ENCODE peak calls at places on chromosomes 1 and 21, in four cellular contexts. I is keratinocyte, Y is heart left ventricle, W is MM.1S. V is an unnamed sample.

GRCh38 chr1:86753700-86754099 is 49.3 kb downstream of the SH3GLB1 start:
- DNase-seq in W (peak; percentile 88), Y (no peak), I (no peak), V (no peak)

GRCh38 chr1:10556430-10557005 is 81.8 kb downstream of the PEX14 start:
- DNase-seq in I (no peak), Y (peak; percentile 39), W (no peak), V (no peak)

GRCh38 chr1:228007801-228008341 is 1.1 kb downstream of the WNT3A start:
- DNase-seq in W (no peak), I (no peak), Y (no peak), V (no peak)

GRCh38 chr1:36908096-36908495 is 126.2 kb downstream of the GRIK3 start:
- DNase-seq in W (no peak), I (no peak), Y (no peak), V (no peak)

GRCh38 chr21:39004776-39005605 is 178.3 kb downstream of the PSMG1 start:
- DNase-seq in W (no peak), Y (peak; percentile 73), I (no peak), V (peak; percentile 81)

GRCh38 chr1:9050803-9051202 is 18.6 kb downstream of the SLC2A5 start:
- DNase-seq in W (no peak), Y (no peak), I (no peak), V (no peak)

GRCh38 chr1:70093250-70093975 is 112.0 kb downstream of the LRRC40 start:
- DNase-seq in W (no peak), Y (no peak), I (no peak), V (no peak)

GRCh38 chr1:214422137-214422671 is 129.2 kb downstream of the PTPN14 start:
- DNase-seq in W (no peak), I (no peak), Y (no peak), V (no peak)

GRCh38 chr1:10728595-10729410 is 67.6 kb downstream of the CASZ1 start:
- DNase-seq in I (no peak), Y (no peak), W (no peak), V (no peak)

GRCh38 chr1:26471201-26471497 is 1.1 kb upstream of the HMGN2 start:
- DNase-seq in Y (no peak), W (no peak), I (no peak), V (no peak)

GRCh38 chr21:35563885-35564451 is 496.4 kb downstream of the SETD4 start:
- DNase-seq in W (no peak), Y (peak; percentile 83), I (no peak), V (no peak)

GRCh38 chr1:226686440-226687436 is 52.3 kb downstream of the ITPKB start:
- DNase-seq in I (no peak), Y (no peak), W (no peak), V (no peak)

GRCh38 chr1:49293016-49293415 is 516.3 kb upstream of the BEND5 start:
- DNase-seq in Y (no peak), W (no peak), I (no peak), V (no peak)

GRCh38 chr1:161728376-161729226 is 7.3 kb downstream of the FCRLB start:
- DNase-seq in Y (no peak), W (no peak), I (no peak), V (no peak)

GRCh38 chr1:92425617-92426016 is 61.1 kb downstream of the GFI1 start:
- DNase-seq in I (no peak), W (no peak), Y (no peak), V (no peak)

GRCh38 chr1:175314300-175314699 is 121.7 kb upstream of the KIAA0040 start:
- DNase-seq in Y (peak; percentile 30), I (no peak), W (no peak), V (no peak)

GRCh38 chr1:41493117-41493536 is 8.6 kb upstream of the EDN2 start:
- DNase-seq in Y (no peak), I (peak; percentile 94), W (no peak), V (no peak)

GRCh38 chr1:44029911-44030605 is 1.2 kb downstream of the SLC6A9 start:
- DNase-seq in W (peak; percentile 95), Y (peak; percentile 92), I (no peak), V (peak; percentile 95)

GRCh38 chr1:216686860-216687545 is 36.2 kb downstream of the ESRRG start:
- DNase-seq in I (no peak), W (no peak), Y (peak; percentile 36), V (no peak)

GRCh38 chr1:163535401-163535800 is 213.6 kb downstream of the NUF2 start:
- DNase-seq in I (no peak), W (no peak), Y (no peak), V (no peak)

GRCh38 chr1:67430358-67431155 is at the start of gene SERBP1:
- DNase-seq in I (peak; percentile 87), Y (peak; percentile 98), W (peak; percentile 99), V (peak; percentile 98)
- TF ChIP-seq CTCF in I (no peak), Y (no peak), W (no peak), V (no peak)

GRCh38 chr1:39842030-39842678 is 41.1 kb downstream of the TRIT1 start:
- DNase-seq in I (no peak), Y (no peak), W (no peak), V (no peak)
- H3K36me3 ChIP-seq in I (peaks cover 30% of the 10 kb centered on the region), Y (peaks cover 80% of the 10 kb centered on the region), W (peaks cover 3% of the 10 kb centered on the region), V (peaks cover 22% of the 10 kb centered on the region)

GRCh38 chr1:192316692-192317091 is at the start of gene RGS21:
- DNase-seq in Y (no peak), I (no peak), W (no peak), V (no peak)

DNA sequence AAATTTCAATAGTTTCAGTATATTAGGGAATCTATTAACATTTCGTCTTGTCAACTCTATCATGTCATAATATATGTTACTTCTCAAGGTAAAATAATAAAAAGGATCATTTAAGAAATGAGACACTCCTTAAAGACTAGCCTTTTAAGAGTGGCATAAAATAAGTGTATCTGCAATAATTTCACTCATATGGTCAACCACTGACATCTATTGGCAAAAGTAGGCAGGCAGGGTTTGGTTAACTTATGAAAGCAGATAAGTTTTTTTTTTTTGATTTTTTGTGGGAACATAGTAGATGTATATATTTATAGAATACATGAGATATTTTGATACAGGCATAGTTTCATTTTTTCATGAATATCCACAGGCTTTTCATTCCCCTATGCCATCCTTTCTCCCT is 5.5 kb upstream of the RGS21 start:
- DNase-seq in I (no peak), W (peak; percentile 60), Y (no peak), V (no peak)
- TF ChIP-seq CTCF in I (no peak), W (peak; percentile 83), Y (peak; percentile 19), V (no peak)

DNA sequence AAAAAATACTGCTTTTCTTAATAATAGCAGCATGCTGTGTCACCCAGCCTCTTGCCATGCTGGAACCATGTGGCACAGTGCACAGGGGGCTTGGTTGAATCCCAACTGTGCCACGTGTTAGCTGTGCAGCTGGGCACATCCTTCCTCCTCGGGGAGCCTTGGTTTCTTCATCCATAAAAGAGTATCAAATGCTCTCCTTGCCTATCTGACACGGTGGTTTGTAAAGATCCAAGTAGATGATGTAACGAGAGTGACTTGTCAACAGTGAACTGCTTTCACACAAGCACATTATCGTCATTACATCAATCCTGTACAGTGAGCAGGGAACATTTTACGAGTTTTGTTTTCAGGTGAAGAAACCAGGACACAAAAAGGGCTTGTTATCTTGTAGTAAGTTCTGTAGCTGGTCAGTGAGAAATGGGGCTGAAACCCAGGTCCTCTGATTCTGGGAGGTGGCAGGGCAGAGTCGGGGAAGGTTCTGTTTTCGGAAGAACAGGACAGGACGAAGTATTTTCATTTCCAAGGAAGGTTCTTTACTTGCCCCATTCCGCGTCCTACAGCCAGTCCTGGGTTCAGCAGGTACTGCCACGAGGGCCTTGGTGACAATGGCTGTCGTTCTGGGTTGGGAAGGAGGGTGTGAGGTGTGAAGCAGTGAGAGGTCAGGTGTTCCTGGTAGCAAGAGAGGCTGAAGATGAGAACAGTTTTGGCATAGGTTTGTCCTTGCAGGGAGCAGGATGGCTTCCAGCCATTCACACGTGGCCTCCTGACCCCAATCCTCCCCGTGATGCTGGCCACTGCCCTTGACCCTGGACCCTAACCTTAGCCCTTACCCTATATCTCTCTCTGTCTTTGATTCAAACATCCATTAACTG is 24.6 kb downstream of the VASH2 start:
- DNase-seq in W (no peak), I (no peak), Y (no peak), V (no peak)
- H3K36me3 ChIP-seq in W (no peaks in the 10 kb centered on the region), I (no peaks in the 10 kb centered on the region), Y (no peaks in the 10 kb centered on the region), V (no peaks in the 10 kb centered on the region)

DNA sequence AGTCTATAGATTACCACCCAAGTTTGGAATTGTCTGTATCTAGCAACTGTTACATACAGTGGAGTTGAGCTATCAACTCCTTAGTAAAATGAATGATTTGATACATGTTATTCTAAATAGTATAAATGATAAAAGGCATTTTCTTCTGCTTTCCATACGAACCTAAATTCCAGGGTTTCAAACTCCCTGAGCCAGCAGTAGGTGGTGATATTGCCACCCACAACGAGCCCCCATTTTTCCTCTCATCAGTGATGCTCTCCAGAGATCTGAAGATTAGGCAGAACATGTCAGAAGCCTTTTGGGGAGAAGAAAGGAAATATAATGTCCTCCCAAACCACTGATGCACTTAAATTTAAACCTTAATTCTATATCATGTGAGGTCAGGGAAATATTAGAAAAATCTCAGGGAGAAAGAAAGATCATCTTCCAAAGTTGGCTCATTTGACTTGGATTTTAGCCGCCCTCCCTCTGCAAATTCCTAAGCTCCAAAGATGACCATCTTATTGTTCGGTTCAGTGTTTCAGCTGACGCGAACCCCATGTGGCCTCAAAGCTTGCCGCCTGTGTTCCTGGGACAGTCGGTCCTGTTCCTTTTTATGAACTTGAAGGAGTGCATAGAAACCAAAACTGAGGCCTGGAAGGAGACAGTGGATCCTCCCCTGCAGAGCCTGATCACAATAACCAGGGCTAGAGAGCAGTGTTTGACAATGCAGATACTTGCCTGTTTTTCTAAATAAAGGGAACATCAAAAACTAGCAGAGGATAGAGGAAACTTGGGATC is 2.3 kb downstream of the EVA1C start:
- DNase-seq in I (no peak), W (no peak), Y (no peak), V (no peak)
- TF ChIP-seq CTCF in I (peak; percentile 62), W (no peak), Y (peak; percentile 9), V (no peak)

GRCh38 chr21:33572350-33572749 is 16.1 kb downstream of the DONSON start:
- DNase-seq in I (no peak), Y (no peak), W (no peak), V (no peak)
- H3K36me3 ChIP-seq in I (peaks cover 13% of the 10 kb centered on the region), Y (peaks cover 100% of the 10 kb centered on the region), W (peaks cover 27% of the 10 kb centered on the region), V (peaks cover 88% of the 10 kb centered on the region)

GRCh38 chr1:109112056-109112651 is 1.8 kb upstream of the ELAPOR1 start:
- DNase-seq in I (no peak), Y (no peak), W (peak; percentile 17), V (peak; percentile 34)
- TF ChIP-seq CTCF in I (peak; percentile 59), Y (no peak), W (peak; percentile 34), V (no peak)

V was measured in ascending aorta.